ENCODE peak calls at places on chromosomes 16 and 17, in five cellular contexts. C, I, G, E and Q are unnamed samples.

GRCh38 chr16:24689128-24689527 is 40.3 kb upstream of the TNRC6A start:
- DNase-seq in C (peak; percentile 27), I (peak; percentile 9), G (no peak), E (peak; percentile 41), Q (peak; percentile 66)

GRCh38 chr17:58783380-58783779 is 27.7 kb downstream of the PPM1E start:
- DNase-seq in C (no peak), I (no peak), G (no peak), E (peak; percentile 14), Q (no peak)

GRCh38 chr17:72421128-72422092 is 300.6 kb downstream of the SOX9 start:
- DNase-seq in C (peak; percentile 97), I (peak; percentile 47), G (peak; percentile 73), E (peak; percentile 87), Q (peak; percentile 99)

GRCh38 chr16:75402174-75402820 is 31.0 kb downstream of the CFDP1 start:
- DNase-seq in C (no peak), I (no peak), G (no peak), E (peak; percentile 73), Q (peak; percentile 19)

GRCh38 chr17:19262650-19263620 is 25.8 kb downstream of the EPN2 start:
- DNase-seq in C (no peak), I (no peak), G (no peak), E (peak; percentile 69), Q (no peak)

GRCh38 chr17:20908373-20909273 is 134.2 kb downstream of the USP22 start:
- DNase-seq in C (peak; percentile 91), I (no peak), G (peak; percentile 90), E (peak; percentile 69), Q (peak; percentile 85)

GRCh38 chr16:10387378-10387681 is 1.5 kb downstream of the ATF7IP2 start:
- DNase-seq in C (no peak), I (no peak), G (no peak), E (no peak), Q (no peak)

GRCh38 chr16:5058476-5058875 is 7.3 kb downstream of the C16orf89 start:
- DNase-seq in C (no peak), I (no peak), G (no peak), E (no peak), Q (peak; percentile 26)

GRCh38 chr16:24670623-24671454 is 58.6 kb upstream of the TNRC6A start:
- DNase-seq in C (peak; percentile 85), I (peak; percentile 13), G (peak; percentile 46), E (peak; percentile 68), Q (peak; percentile 90)

GRCh38 chr16:50878966-50879615 is 137.2 kb downstream of the CYLD start:
- DNase-seq in C (no peak), I (no peak), G (no peak), E (no peak), Q (no peak)

GRCh38 chr17:78258323-78259229 is 27.1 kb downstream of the TMEM235 start:
- DNase-seq in C (no peak), I (no peak), G (no peak), E (no peak), Q (no peak)

GRCh38 chr16:11390573-11391495 is 45.6 kb downstream of the RMI2 start:
- DNase-seq in C (peak; percentile 26), I (no peak), G (no peak), E (no peak), Q (peak; percentile 18)

GRCh38 chr17:6393368-6393952 is 41.5 kb downstream of the AIPL1 start:
- DNase-seq in C (no peak), I (no peak), G (no peak), E (no peak), Q (peak; percentile 47)

GRCh38 chr17:34443832-34444469 is 80.9 kb upstream of the CCL1 start:
- DNase-seq in C (peak; percentile 38), I (no peak), G (no peak), E (no peak), Q (peak; percentile 2)

GRCh38 chr16:87153326-87153725 is 163.9 kb downstream of the C16orf95 start:
- DNase-seq in C (no peak), I (no peak), G (no peak), E (no peak), Q (no peak)

GRCh38 chr17:30720013-30720471 is 104.5 kb downstream of the CRLF3 start:
- DNase-seq in C (no peak), I (no peak), G (peak; percentile 1), E (no peak), Q (no peak)